ENCODE peak calls at places on chromosomes 6 and 20, in five cellular contexts. N, U, S, O and G are unnamed samples. For H3K36me3, the result is how much of the 10 kb centered on the place peaks cover.

GRCh38 chr20:21202284-21202683 is 76.4 kb downstream of the KIZ start:
- DNase-seq in N (no peak), U (no peak), S (no peak), O (no peak), G (no peak)

GRCh38 chr6:15864033-15864707 is 201.3 kb upstream of the DTNBP1 start:
- DNase-seq in N (no peak), U (no peak), S (no peak), O (no peak), G (no peak)

GRCh38 chr6:113879186-113880096 is 22.3 kb downstream of the MARCKS start:
- DNase-seq in N (no peak), U (no peak), S (peak), O (peak), G (no peak)

GRCh38 chr6:684831-685636 is 7.9 kb downstream of the EXOC2 start:
- DNase-seq in N (no peak), U (no peak), S (no peak), O (no peak), G (no peak)

GRCh38 chr6:56247654-56248122 is 308 bp upstream of the COL21A1 start:
- DNase-seq in N (no peak), U (no peak), S (no peak), O (no peak), G (no peak)

GRCh38 chr6:153001767-153002612 is 519 bp downstream of the MTRF1L start:
- DNase-seq in N (no peak), U (peak), S (peak), O (peak), G (no peak)

GRCh38 chr20:53706511-53707031 is 112.9 kb upstream of the ZNF217 start:
- DNase-seq in N (no peak), U (no peak), S (no peak), O (peak), G (no peak)

GRCh38 chr20:59042151-59042795 is at the start of gene PRELID3B:
- DNase-seq in N (no peak), U (no peak), S (no peak), O (peak), G (peak)

GRCh38 chr6:150868759-150869158 is 3.3 kb downstream of the MTHFD1L start:
- DNase-seq in N (no peak), U (no peak), S (no peak), O (no peak), G (no peak)

GRCh38 chr6:130997061-130997753 is 65.8 kb downstream of the EPB41L2 start:
- DNase-seq in N (no peak), U (no peak), S (peak), O (no peak), G (no peak)

GRCh38 chr6:133631421-133631820 is 257.5 kb upstream of the TCF21 start:
- DNase-seq in N (no peak), U (no peak), S (no peak), O (no peak), G (no peak)

GRCh38 chr20:6832811-6833210 is 65.3 kb downstream of the BMP2 start:
- DNase-seq in N (no peak), U (no peak), S (no peak), O (no peak), G (no peak)

GRCh38 chr6:137489410-137490371 is 4.5 kb downstream of the OLIG3 start:
- DNase-seq in N (no peak), U (no peak), S (no peak), O (no peak), G (no peak)

GRCh38 chr6:156953478-156954146 is 176.4 kb downstream of the ARID1B start:
- DNase-seq in N (no peak), U (no peak), S (peak), O (peak), G (no peak)

GRCh38 chr20:46047821-46048220 is 18.8 kb downstream of the SLC12A5 start:
- DNase-seq in N (no peak), U (no peak), S (no peak), O (no peak), G (peak)

GRCh38 chr20:60845146-60845545 is 406.9 kb upstream of the CDH4 start:
- DNase-seq in N (no peak), U (no peak), S (no peak), O (no peak), G (no peak)

GRCh38 chr6:81767163-81768000 is 14.9 kb upstream of the TENT5A start:
- DNase-seq in N (no peak), U (no peak), S (no peak), O (no peak), G (no peak)

GRCh38 chr6:7631466-7631865 is 41.5 kb downstream of the SNRNP48 start:
- DNase-seq in N (no peak), U (no peak), S (no peak), O (no peak), G (no peak)

GRCh38 chr20:5864873-5865582 is 85.3 kb downstream of the TRMT6 start:
- DNase-seq in N (no peak), U (no peak), S (no peak), O (no peak), G (no peak)

GRCh38 chr20:6122873-6123649 is at the start of gene FERMT1:
- DNase-seq in N (peak), U (no peak), S (peak), O (peak), G (peak)

GRCh38 chr6:36352477-36353157 is 15.9 kb upstream of the BNIP5 start:
- DNase-seq in N (no peak), U (no peak), S (no peak), O (no peak), G (no peak)

GRCh38 chr6:14542670-14543366 is 425.2 kb downstream of the CD83 start:
- DNase-seq in N (no peak), U (peak), S (no peak), O (no peak), G (no peak)

GRCh38 chr6:149094156-149094555 is 223.4 kb upstream of the TAB2 start:
- DNase-seq in N (no peak), U (no peak), S (no peak), O (no peak), G (no peak)

GRCh38 chr6:13617066-13617465 is 1.9 kb downstream of the NOL7 start:
- DNase-seq in N (no peak), U (no peak), S (no peak), O (no peak), G (no peak)

GRCh38 chr20:51611625-51611890 is 69.0 kb upstream of the NFATC2 start:
- DNase-seq in N (no peak), U (no peak), S (no peak), O (no peak), G (no peak)

GRCh38 chr20:22807646-22808045 is 223.3 kb upstream of the FOXA2 start:
- DNase-seq in N (no peak), U (no peak), S (no peak), O (no peak), G (no peak)

GRCh38 chr20:44928595-44928994 is 18.7 kb downstream of the PABPC1L start:
- DNase-seq in N (no peak), U (no peak), S (no peak), O (no peak), G (peak)
- H3K36me3 ChIP-seq in N (under half), U (under half), S (under half), O (under half), G (half or more)

GRCh38 chr6:50527985-50528384 is 185.3 kb upstream of the TFAP2D start:
- DNase-seq in N (no peak), U (no peak), S (no peak), O (no peak), G (no peak)
- H3K27ac ChIP-seq in N (no peak), U (no peak), S (no peak), O (no peak), G (no peak)

GRCh38 chr20:48724891-48725588 is 102.8 kb downstream of the PREX1 start:
- DNase-seq in N (no peak), U (peak), S (peak), O (no peak), G (no peak)
- H3K4me3 ChIP-seq in N (no peak), U (no peak), S (no peak), O (no peak), G (no peak)

DNA sequence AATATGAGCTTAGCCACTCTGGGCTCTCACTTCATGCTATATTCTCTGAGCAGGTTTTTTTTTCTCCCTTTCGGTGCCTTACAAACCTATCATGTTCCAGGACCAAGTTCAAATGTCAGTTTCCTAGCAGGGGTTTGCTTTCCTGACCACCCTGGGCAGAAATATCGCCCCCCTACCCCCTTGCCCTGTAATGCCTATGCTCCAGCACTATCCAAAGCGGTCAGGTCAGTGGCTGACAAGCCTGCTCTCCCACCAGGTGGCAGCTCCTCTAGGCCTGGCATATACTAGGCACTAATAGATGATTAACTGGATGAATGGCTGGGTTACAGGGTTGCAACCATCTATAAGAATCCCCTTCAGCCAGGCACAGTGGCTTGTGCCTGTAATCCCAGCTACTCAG is 25.7 kb upstream of the AAR2 start:
- DNase-seq in N (no peak), U (no peak), S (peak), O (no peak), G (peak)
- H3K36me3 ChIP-seq in N (under half), U (under half), S (under half), O (under half), G (under half)

DNA sequence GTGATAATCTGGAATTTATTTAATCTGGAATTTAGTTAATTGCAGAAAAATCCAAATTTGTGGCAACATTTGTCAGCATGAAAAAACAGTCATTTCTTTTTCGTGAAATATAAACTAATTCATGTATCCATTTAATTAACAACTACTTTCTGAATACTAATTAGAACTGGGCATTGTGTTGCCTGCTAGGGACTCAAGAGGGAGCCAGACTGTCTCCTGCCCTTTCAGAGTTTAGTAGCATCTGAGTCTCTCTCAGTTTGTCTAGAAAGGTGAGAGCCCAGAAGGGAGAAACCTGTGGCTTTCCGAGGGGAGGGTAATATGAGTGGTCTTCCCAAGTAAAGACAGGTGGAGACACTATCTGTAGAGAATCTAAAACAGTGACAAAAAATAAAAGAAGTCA is 210.9 kb upstream of the HDDC2 start:
- DNase-seq in N (no peak), U (no peak), S (no peak), O (no peak), G (no peak)
- H3K27ac ChIP-seq in N (no peak), U (no peak), S (no peak), O (no peak), G (no peak)